ENCODE peak calls at places on chromosome 3, in nine cellular contexts. One of them, this sample, is unnamed.
A peak's percentile ranks its signal among the peaks of the same experiment; 100 is the strongest.

GRCh38 chr3:173584834-173585831 is 187.6 kb downstream of the NLGN1 start:
- DNase-seq in left ventricle myocardium inferior: peak; percentile 25
- DNase-seq in activated gamma-delta T cell: no peak
- DNase-seq in NCI-H446: peak; percentile 89
- DNase-seq in fibroblast of gingiva: peak; percentile 51
- DNase-seq in activated CD4-positive, alpha-beta T cell treated with anti-CD3 and anti-CD28 coated beads, Interleukin-2, amount 50 U/mL, for 24 hours: no peak
- DNase-seq in stimulated activated CD8-positive, alpha-beta memory T cell treated with anti-CD3 and anti-CD28 coated beads, Interleukin-12 subunit alpha, Interleukin-12 subunit beta, amount 100 ng/mL, for 4 hours: no peak
- DNase-seq in ovary: no peak
- DNase-seq in HEK293T: peak; percentile 52
- DNase-seq in this sample: peak; percentile 38

GRCh38 chr3:120450261-120450913 is 405 bp downstream of the FSTL1 start:
- DNase-seq in left ventricle myocardium inferior: peak; percentile 41
- DNase-seq in activated gamma-delta T cell: peak; percentile 12
- DNase-seq in NCI-H446: no peak
- DNase-seq in fibroblast of gingiva: peak; percentile 29
- DNase-seq in activated CD4-positive, alpha-beta T cell treated with anti-CD3 and anti-CD28 coated beads, Interleukin-2, amount 50 U/mL, for 24 hours: no peak
- DNase-seq in stimulated activated CD8-positive, alpha-beta memory T cell treated with anti-CD3 and anti-CD28 coated beads, Interleukin-12 subunit alpha, Interleukin-12 subunit beta, amount 100 ng/mL, for 4 hours: no peak
- DNase-seq in ovary: peak; percentile 43
- DNase-seq in HEK293T: peak; percentile 42
- DNase-seq in this sample: peak; percentile 75

GRCh38 chr3:179681492-179682263 is 28.8 kb downstream of the USP13 start:
- DNase-seq in left ventricle myocardium inferior: no peak
- DNase-seq in activated gamma-delta T cell: no peak
- DNase-seq in NCI-H446: no peak
- DNase-seq in fibroblast of gingiva: peak; percentile 16
- DNase-seq in activated CD4-positive, alpha-beta T cell treated with anti-CD3 and anti-CD28 coated beads, Interleukin-2, amount 50 U/mL, for 24 hours: no peak
- DNase-seq in stimulated activated CD8-positive, alpha-beta memory T cell treated with anti-CD3 and anti-CD28 coated beads, Interleukin-12 subunit alpha, Interleukin-12 subunit beta, amount 100 ng/mL, for 4 hours: no peak
- DNase-seq in ovary: peak; percentile 29
- DNase-seq in HEK293T: no peak
- DNase-seq in this sample: no peak

GRCh38 chr3:133191818-133192217 is 153.6 kb downstream of the TMEM108 start:
- DNase-seq in left ventricle myocardium inferior: no peak
- DNase-seq in activated gamma-delta T cell: no peak
- DNase-seq in NCI-H446: no peak
- DNase-seq in fibroblast of gingiva: no peak
- DNase-seq in activated CD4-positive, alpha-beta T cell treated with anti-CD3 and anti-CD28 coated beads, Interleukin-2, amount 50 U/mL, for 24 hours: no peak
- DNase-seq in stimulated activated CD8-positive, alpha-beta memory T cell treated with anti-CD3 and anti-CD28 coated beads, Interleukin-12 subunit alpha, Interleukin-12 subunit beta, amount 100 ng/mL, for 4 hours: no peak
- DNase-seq in ovary: no peak
- DNase-seq in HEK293T: no peak
- DNase-seq in this sample: no peak

GRCh38 chr3:13108861-13109260 is 35.6 kb upstream of the IQSEC1 start:
- DNase-seq in left ventricle myocardium inferior: no peak
- DNase-seq in activated gamma-delta T cell: no peak
- DNase-seq in NCI-H446: no peak
- DNase-seq in fibroblast of gingiva: no peak
- DNase-seq in activated CD4-positive, alpha-beta T cell treated with anti-CD3 and anti-CD28 coated beads, Interleukin-2, amount 50 U/mL, for 24 hours: no peak
- DNase-seq in stimulated activated CD8-positive, alpha-beta memory T cell treated with anti-CD3 and anti-CD28 coated beads, Interleukin-12 subunit alpha, Interleukin-12 subunit beta, amount 100 ng/mL, for 4 hours: no peak
- DNase-seq in ovary: no peak
- DNase-seq in HEK293T: no peak
- DNase-seq in this sample: peak; percentile 47

GRCh38 chr3:190512666-190513065 is 1.2 kb upstream of the IL1RAP start:
- DNase-seq in left ventricle myocardium inferior: no peak
- DNase-seq in activated gamma-delta T cell: no peak
- DNase-seq in NCI-H446: no peak
- DNase-seq in fibroblast of gingiva: no peak
- DNase-seq in activated CD4-positive, alpha-beta T cell treated with anti-CD3 and anti-CD28 coated beads, Interleukin-2, amount 50 U/mL, for 24 hours: no peak
- DNase-seq in stimulated activated CD8-positive, alpha-beta memory T cell treated with anti-CD3 and anti-CD28 coated beads, Interleukin-12 subunit alpha, Interleukin-12 subunit beta, amount 100 ng/mL, for 4 hours: no peak
- DNase-seq in ovary: no peak
- DNase-seq in HEK293T: no peak
- DNase-seq in this sample: no peak

GRCh38 chr3:122356402-122356801 is 26.6 kb downstream of the MIX23 start:
- DNase-seq in left ventricle myocardium inferior: no peak
- DNase-seq in activated gamma-delta T cell: no peak
- DNase-seq in NCI-H446: peak; percentile 4
- DNase-seq in fibroblast of gingiva: peak; percentile 14
- DNase-seq in activated CD4-positive, alpha-beta T cell treated with anti-CD3 and anti-CD28 coated beads, Interleukin-2, amount 50 U/mL, for 24 hours: no peak
- DNase-seq in stimulated activated CD8-positive, alpha-beta memory T cell treated with anti-CD3 and anti-CD28 coated beads, Interleukin-12 subunit alpha, Interleukin-12 subunit beta, amount 100 ng/mL, for 4 hours: no peak
- DNase-seq in ovary: peak; percentile 19
- DNase-seq in HEK293T: peak; percentile 39
- DNase-seq in this sample: no peak

GRCh38 chr3:187465503-187465902 is 97.3 kb downstream of the RTP4 start:
- DNase-seq in left ventricle myocardium inferior: no peak
- DNase-seq in activated gamma-delta T cell: no peak
- DNase-seq in NCI-H446: no peak
- DNase-seq in fibroblast of gingiva: no peak
- DNase-seq in activated CD4-positive, alpha-beta T cell treated with anti-CD3 and anti-CD28 coated beads, Interleukin-2, amount 50 U/mL, for 24 hours: no peak
- DNase-seq in stimulated activated CD8-positive, alpha-beta memory T cell treated with anti-CD3 and anti-CD28 coated beads, Interleukin-12 subunit alpha, Interleukin-12 subunit beta, amount 100 ng/mL, for 4 hours: no peak
- DNase-seq in ovary: no peak
- DNase-seq in HEK293T: no peak
- DNase-seq in this sample: no peak

GRCh38 chr3:179957264-179957845 is 79.4 kb downstream of the PEX5L start:
- DNase-seq in left ventricle myocardium inferior: no peak
- DNase-seq in activated gamma-delta T cell: no peak
- DNase-seq in NCI-H446: no peak
- DNase-seq in fibroblast of gingiva: no peak
- DNase-seq in activated CD4-positive, alpha-beta T cell treated with anti-CD3 and anti-CD28 coated beads, Interleukin-2, amount 50 U/mL, for 24 hours: no peak
- DNase-seq in stimulated activated CD8-positive, alpha-beta memory T cell treated with anti-CD3 and anti-CD28 coated beads, Interleukin-12 subunit alpha, Interleukin-12 subunit beta, amount 100 ng/mL, for 4 hours: no peak
- DNase-seq in ovary: no peak
- DNase-seq in HEK293T: no peak
- DNase-seq in this sample: no peak

GRCh38 chr3:194584866-194585265 is 48.4 kb downstream of the TMEM44 start:
- DNase-seq in left ventricle myocardium inferior: no peak
- DNase-seq in activated gamma-delta T cell: no peak
- DNase-seq in NCI-H446: no peak
- DNase-seq in fibroblast of gingiva: no peak
- DNase-seq in activated CD4-positive, alpha-beta T cell treated with anti-CD3 and anti-CD28 coated beads, Interleukin-2, amount 50 U/mL, for 24 hours: no peak
- DNase-seq in stimulated activated CD8-positive, alpha-beta memory T cell treated with anti-CD3 and anti-CD28 coated beads, Interleukin-12 subunit alpha, Interleukin-12 subunit beta, amount 100 ng/mL, for 4 hours: no peak
- DNase-seq in ovary: no peak
- DNase-seq in HEK293T: no peak
- DNase-seq in this sample: no peak

GRCh38 chr3:81760215-81760614 is 1.2 kb downstream of the GBE1 start:
- DNase-seq in left ventricle myocardium inferior: no peak
- DNase-seq in activated gamma-delta T cell: no peak
- DNase-seq in NCI-H446: no peak
- DNase-seq in fibroblast of gingiva: peak; percentile 31
- DNase-seq in activated CD4-positive, alpha-beta T cell treated with anti-CD3 and anti-CD28 coated beads, Interleukin-2, amount 50 U/mL, for 24 hours: no peak
- DNase-seq in stimulated activated CD8-positive, alpha-beta memory T cell treated with anti-CD3 and anti-CD28 coated beads, Interleukin-12 subunit alpha, Interleukin-12 subunit beta, amount 100 ng/mL, for 4 hours: no peak
- DNase-seq in ovary: no peak
- DNase-seq in HEK293T: no peak
- DNase-seq in this sample: no peak

GRCh38 chr3:129389572-129389937 is 38.9 kb downstream of the EFCAB12 start:
- DNase-seq in left ventricle myocardium inferior: no peak
- DNase-seq in activated gamma-delta T cell: no peak
- DNase-seq in NCI-H446: no peak
- DNase-seq in fibroblast of gingiva: no peak
- DNase-seq in activated CD4-positive, alpha-beta T cell treated with anti-CD3 and anti-CD28 coated beads, Interleukin-2, amount 50 U/mL, for 24 hours: no peak
- DNase-seq in stimulated activated CD8-positive, alpha-beta memory T cell treated with anti-CD3 and anti-CD28 coated beads, Interleukin-12 subunit alpha, Interleukin-12 subunit beta, amount 100 ng/mL, for 4 hours: no peak
- DNase-seq in ovary: no peak
- DNase-seq in HEK293T: no peak
- DNase-seq in this sample: no peak

GRCh38 chr3:78041486-78041885 is 1001.6 kb downstream of the ROBO2 start:
- DNase-seq in left ventricle myocardium inferior: no peak
- DNase-seq in activated gamma-delta T cell: no peak
- DNase-seq in NCI-H446: no peak
- DNase-seq in fibroblast of gingiva: no peak
- DNase-seq in activated CD4-positive, alpha-beta T cell treated with anti-CD3 and anti-CD28 coated beads, Interleukin-2, amount 50 U/mL, for 24 hours: no peak
- DNase-seq in stimulated activated CD8-positive, alpha-beta memory T cell treated with anti-CD3 and anti-CD28 coated beads, Interleukin-12 subunit alpha, Interleukin-12 subunit beta, amount 100 ng/mL, for 4 hours: no peak
- DNase-seq in ovary: no peak
- DNase-seq in HEK293T: no peak
- DNase-seq in this sample: no peak

GRCh38 chr3:56611364-56611763 is 54.4 kb downstream of the CCDC66 start:
- DNase-seq in left ventricle myocardium inferior: no peak
- DNase-seq in activated gamma-delta T cell: no peak
- DNase-seq in NCI-H446: no peak
- DNase-seq in fibroblast of gingiva: no peak
- DNase-seq in activated CD4-positive, alpha-beta T cell treated with anti-CD3 and anti-CD28 coated beads, Interleukin-2, amount 50 U/mL, for 24 hours: no peak
- DNase-seq in stimulated activated CD8-positive, alpha-beta memory T cell treated with anti-CD3 and anti-CD28 coated beads, Interleukin-12 subunit alpha, Interleukin-12 subunit beta, amount 100 ng/mL, for 4 hours: no peak
- DNase-seq in ovary: no peak
- DNase-seq in HEK293T: no peak
- DNase-seq in this sample: no peak

GRCh38 chr3:197836244-197836643 is 45.2 kb downstream of the LRCH3 start:
- DNase-seq in left ventricle myocardium inferior: no peak
- DNase-seq in activated gamma-delta T cell: no peak
- DNase-seq in NCI-H446: no peak
- DNase-seq in fibroblast of gingiva: no peak
- DNase-seq in activated CD4-positive, alpha-beta T cell treated with anti-CD3 and anti-CD28 coated beads, Interleukin-2, amount 50 U/mL, for 24 hours: no peak
- DNase-seq in stimulated activated CD8-positive, alpha-beta memory T cell treated with anti-CD3 and anti-CD28 coated beads, Interleukin-12 subunit alpha, Interleukin-12 subunit beta, amount 100 ng/mL, for 4 hours: no peak
- DNase-seq in ovary: no peak
- DNase-seq in HEK293T: no peak
- DNase-seq in this sample: no peak

GRCh38 chr3:30440147-30440604 is 166.2 kb upstream of the TGFBR2 start:
- DNase-seq in left ventricle myocardium inferior: no peak
- DNase-seq in activated gamma-delta T cell: no peak
- DNase-seq in NCI-H446: peak; percentile 5
- DNase-seq in fibroblast of gingiva: peak; percentile 67
- DNase-seq in activated CD4-positive, alpha-beta T cell treated with anti-CD3 and anti-CD28 coated beads, Interleukin-2, amount 50 U/mL, for 24 hours: no peak
- DNase-seq in stimulated activated CD8-positive, alpha-beta memory T cell treated with anti-CD3 and anti-CD28 coated beads, Interleukin-12 subunit alpha, Interleukin-12 subunit beta, amount 100 ng/mL, for 4 hours: no peak
- DNase-seq in ovary: no peak
- DNase-seq in HEK293T: no peak
- DNase-seq in this sample: no peak

GRCh38 chr3:132268956-132269355 is 48.3 kb upstream of the ACP3 start:
- DNase-seq in left ventricle myocardium inferior: no peak
- DNase-seq in activated gamma-delta T cell: no peak
- DNase-seq in NCI-H446: no peak
- DNase-seq in fibroblast of gingiva: peak; percentile 13
- DNase-seq in activated CD4-positive, alpha-beta T cell treated with anti-CD3 and anti-CD28 coated beads, Interleukin-2, amount 50 U/mL, for 24 hours: no peak
- DNase-seq in stimulated activated CD8-positive, alpha-beta memory T cell treated with anti-CD3 and anti-CD28 coated beads, Interleukin-12 subunit alpha, Interleukin-12 subunit beta, amount 100 ng/mL, for 4 hours: no peak
- DNase-seq in ovary: no peak
- DNase-seq in HEK293T: peak; percentile 23
- DNase-seq in this sample: no peak

GRCh38 chr3:39263576-39263975 is 16.3 kb downstream of the CX3CR1 start:
- DNase-seq in left ventricle myocardium inferior: no peak
- DNase-seq in activated gamma-delta T cell: no peak
- DNase-seq in NCI-H446: no peak
- DNase-seq in fibroblast of gingiva: no peak
- DNase-seq in activated CD4-positive, alpha-beta T cell treated with anti-CD3 and anti-CD28 coated beads, Interleukin-2, amount 50 U/mL, for 24 hours: no peak
- DNase-seq in stimulated activated CD8-positive, alpha-beta memory T cell treated with anti-CD3 and anti-CD28 coated beads, Interleukin-12 subunit alpha, Interleukin-12 subunit beta, amount 100 ng/mL, for 4 hours: no peak
- DNase-seq in ovary: no peak
- DNase-seq in HEK293T: no peak
- DNase-seq in this sample: no peak

GRCh38 chr3:36827133-36827532 is 62.8 kb upstream of the DCLK3 start:
- DNase-seq in left ventricle myocardium inferior: no peak
- DNase-seq in activated gamma-delta T cell: no peak
- DNase-seq in NCI-H446: no peak
- DNase-seq in fibroblast of gingiva: no peak
- DNase-seq in activated CD4-positive, alpha-beta T cell treated with anti-CD3 and anti-CD28 coated beads, Interleukin-2, amount 50 U/mL, for 24 hours: no peak
- DNase-seq in stimulated activated CD8-positive, alpha-beta memory T cell treated with anti-CD3 and anti-CD28 coated beads, Interleukin-12 subunit alpha, Interleukin-12 subunit beta, amount 100 ng/mL, for 4 hours: no peak
- DNase-seq in ovary: peak; percentile 12
- DNase-seq in HEK293T: no peak
- DNase-seq in this sample: no peak

GRCh38 chr3:149662240-149662887 is 4.5 kb upstream of the WWTR1 start:
- DNase-seq in left ventricle myocardium inferior: no peak
- DNase-seq in activated gamma-delta T cell: no peak
- DNase-seq in NCI-H446: no peak
- DNase-seq in fibroblast of gingiva: no peak
- DNase-seq in activated CD4-positive, alpha-beta T cell treated with anti-CD3 and anti-CD28 coated beads, Interleukin-2, amount 50 U/mL, for 24 hours: no peak
- DNase-seq in stimulated activated CD8-positive, alpha-beta memory T cell treated with anti-CD3 and anti-CD28 coated beads, Interleukin-12 subunit alpha, Interleukin-12 subunit beta, amount 100 ng/mL, for 4 hours: no peak
- DNase-seq in ovary: no peak
- DNase-seq in HEK293T: no peak
- DNase-seq in this sample: no peak

GRCh38 chr3:171901615-171902312 is 58.6 kb downstream of the TMEM212 start:
- DNase-seq in left ventricle myocardium inferior: no peak
- DNase-seq in activated gamma-delta T cell: no peak
- DNase-seq in NCI-H446: no peak
- DNase-seq in fibroblast of gingiva: peak; percentile 71
- DNase-seq in activated CD4-positive, alpha-beta T cell treated with anti-CD3 and anti-CD28 coated beads, Interleukin-2, amount 50 U/mL, for 24 hours: no peak
- DNase-seq in stimulated activated CD8-positive, alpha-beta memory T cell treated with anti-CD3 and anti-CD28 coated beads, Interleukin-12 subunit alpha, Interleukin-12 subunit beta, amount 100 ng/mL, for 4 hours: no peak
- DNase-seq in ovary: no peak
- DNase-seq in HEK293T: no peak
- DNase-seq in this sample: no peak

GRCh38 chr3:33019981-33020380 is 68.5 kb downstream of the CCR4 start:
- DNase-seq in left ventricle myocardium inferior: no peak
- DNase-seq in activated gamma-delta T cell: no peak
- DNase-seq in NCI-H446: no peak
- DNase-seq in fibroblast of gingiva: no peak
- DNase-seq in activated CD4-positive, alpha-beta T cell treated with anti-CD3 and anti-CD28 coated beads, Interleukin-2, amount 50 U/mL, for 24 hours: no peak
- DNase-seq in stimulated activated CD8-positive, alpha-beta memory T cell treated with anti-CD3 and anti-CD28 coated beads, Interleukin-12 subunit alpha, Interleukin-12 subunit beta, amount 100 ng/mL, for 4 hours: no peak
- DNase-seq in ovary: no peak
- DNase-seq in HEK293T: no peak
- DNase-seq in this sample: no peak

GRCh38 chr3:136938334-136938733 is 19.4 kb upstream of the IL20RB start:
- DNase-seq in left ventricle myocardium inferior: no peak
- DNase-seq in activated gamma-delta T cell: no peak
- DNase-seq in NCI-H446: no peak
- DNase-seq in fibroblast of gingiva: peak; percentile 61
- DNase-seq in activated CD4-positive, alpha-beta T cell treated with anti-CD3 and anti-CD28 coated beads, Interleukin-2, amount 50 U/mL, for 24 hours: no peak
- DNase-seq in stimulated activated CD8-positive, alpha-beta memory T cell treated with anti-CD3 and anti-CD28 coated beads, Interleukin-12 subunit alpha, Interleukin-12 subunit beta, amount 100 ng/mL, for 4 hours: no peak
- DNase-seq in ovary: no peak
- DNase-seq in HEK293T: no peak
- DNase-seq in this sample: no peak

GRCh38 chr3:63966007-63966406 is 53.8 kb upstream of the SCAANT1 start:
- DNase-seq in left ventricle myocardium inferior: no peak
- DNase-seq in activated gamma-delta T cell: no peak
- DNase-seq in NCI-H446: no peak
- DNase-seq in fibroblast of gingiva: no peak
- DNase-seq in activated CD4-positive, alpha-beta T cell treated with anti-CD3 and anti-CD28 coated beads, Interleukin-2, amount 50 U/mL, for 24 hours: no peak
- DNase-seq in stimulated activated CD8-positive, alpha-beta memory T cell treated with anti-CD3 and anti-CD28 coated beads, Interleukin-12 subunit alpha, Interleukin-12 subunit beta, amount 100 ng/mL, for 4 hours: no peak
- DNase-seq in ovary: no peak
- DNase-seq in HEK293T: no peak
- DNase-seq in this sample: no peak

GRCh38 chr3:182810574-182811268 is 17.4 kb downstream of the ATP11B start:
- DNase-seq in left ventricle myocardium inferior: no peak
- DNase-seq in activated gamma-delta T cell: no peak
- DNase-seq in NCI-H446: no peak
- DNase-seq in fibroblast of gingiva: no peak
- DNase-seq in activated CD4-positive, alpha-beta T cell treated with anti-CD3 and anti-CD28 coated beads, Interleukin-2, amount 50 U/mL, for 24 hours: no peak
- DNase-seq in stimulated activated CD8-positive, alpha-beta memory T cell treated with anti-CD3 and anti-CD28 coated beads, Interleukin-12 subunit alpha, Interleukin-12 subunit beta, amount 100 ng/mL, for 4 hours: no peak
- DNase-seq in ovary: no peak
- DNase-seq in HEK293T: no peak
- DNase-seq in this sample: no peak

GRCh38 chr3:138317687-138318086 is 12.0 kb downstream of the NME9 start:
- DNase-seq in left ventricle myocardium inferior: no peak
- DNase-seq in activated gamma-delta T cell: no peak
- DNase-seq in NCI-H446: no peak
- DNase-seq in fibroblast of gingiva: no peak
- DNase-seq in activated CD4-positive, alpha-beta T cell treated with anti-CD3 and anti-CD28 coated beads, Interleukin-2, amount 50 U/mL, for 24 hours: no peak
- DNase-seq in stimulated activated CD8-positive, alpha-beta memory T cell treated with anti-CD3 and anti-CD28 coated beads, Interleukin-12 subunit alpha, Interleukin-12 subunit beta, amount 100 ng/mL, for 4 hours: no peak
- DNase-seq in ovary: no peak
- DNase-seq in HEK293T: no peak
- DNase-seq in this sample: no peak